ENCODE peak calls at places on chromosomes 13 and 19, in five cellular contexts. W is NCI-H1092; J is myocyte; U is naive thymus-derived CD4-positive, alpha-beta T cell; D is astrocyte of the hippocampus. V is an unnamed sample.

GRCh38 chr19:44207126-44207803 is 5.1 kb upstream of the ZNF227 start:
- DNase-seq in W (peak), D (peak), U (peak), J (peak), V (peak)

GRCh38 chr19:8335343-8336071 is 7.6 kb downstream of the KANK3 start:
- DNase-seq in D (no peak), U (no peak), W (no peak), J (no peak), V (no peak)

GRCh38 chr13:83753912-83754624 is 128.2 kb downstream of the SLITRK1 start:
- DNase-seq in D (no peak), U (no peak), W (no peak), J (peak), V (peak)

GRCh38 chr13:112885782-112886268 is 83.2 kb upstream of the MCF2L start:
- DNase-seq in J (peak), W (peak), U (no peak), D (peak), V (peak)

GRCh38 chr19:55255618-55256423 is 3.0 kb downstream of the PPP6R1 start:
- DNase-seq in D (no peak), J (no peak), W (no peak), U (no peak), V (peak)

GRCh38 chr19:34317311-34317927 is 47.6 kb upstream of the GPI start:
- DNase-seq in D (no peak), W (no peak), U (peak), J (peak), V (no peak)

GRCh38 chr13:106297283-106297682 is 238.2 kb downstream of the EFNB2 start:
- DNase-seq in W (no peak), D (no peak), U (no peak), J (no peak), V (no peak)

GRCh38 chr19:46350758-46351159 is 3.9 kb downstream of the PPP5C start:
- DNase-seq in U (no peak), J (no peak), W (no peak), D (no peak), V (no peak)

GRCh38 chr19:51948979-51949378 is 21.7 kb downstream of the ZNF613 start:
- DNase-seq in W (no peak), U (no peak), D (peak), J (no peak), V (peak)

GRCh38 chr19:50384685-50385535 is 763 bp downstream of the POLD1 start:
- DNase-seq in J (peak), U (no peak), W (no peak), D (peak), V (peak)

GRCh38 chr19:8515317-8515716 is 1.4 kb upstream of the ZNF414 start:
- DNase-seq in D (no peak), U (peak), J (no peak), W (no peak), V (no peak)

GRCh38 chr19:32686847-32687450 is 4.7 kb upstream of the NUDT19 start:
- DNase-seq in U (no peak), W (no peak), D (no peak), J (no peak), V (no peak)

GRCh38 chr13:76884571-76885202 is 1.5 kb downstream of the KCTD12 start:
- DNase-seq in D (no peak), J (peak), U (no peak), W (no peak), V (no peak)

GRCh38 chr19:45403781-45404556 is 900 bp downstream of the PPP1R13L start:
- DNase-seq in D (peak), J (no peak), W (no peak), U (peak), V (peak)

GRCh38 chr13:76213423-76213904 is 577.3 kb downstream of the LMO7 start:
- DNase-seq in D (no peak), W (no peak), J (no peak), U (no peak), V (no peak)

GRCh38 chr19:10887616-10888367 is 16.4 kb downstream of the CARM1 start:
- DNase-seq in U (no peak), D (no peak), J (no peak), W (no peak), V (no peak)

GRCh38 chr13:72141845-72142470 is 275.0 kb upstream of the DACH1 start:
- DNase-seq in D (peak), W (no peak), J (no peak), U (no peak), V (peak)

GRCh38 chr19:31002852-31003251 is 346.4 kb downstream of the TSHZ3 start:
- DNase-seq in W (no peak), U (no peak), D (no peak), J (no peak), V (no peak)

GRCh38 chr19:50662442-50663279 is 13.4 kb downstream of the C19orf81 start:
- DNase-seq in U (no peak), J (no peak), D (no peak), W (no peak), V (no peak)

GRCh38 chr19:15216363-15216762 is 15.6 kb upstream of the NOTCH3 start:
- DNase-seq in U (no peak), W (no peak), D (no peak), J (no peak), V (no peak)

GRCh38 chr19:47377801-47378200 is 28.7 kb downstream of the DHX34 start:
- DNase-seq in W (peak), U (no peak), D (no peak), J (no peak), V (no peak)

GRCh38 chr19:47257411-47258169 is 1.3 kb downstream of the CCDC9 start:
- DNase-seq in U (no peak), J (no peak), D (no peak), W (no peak), V (no peak)

GRCh38 chr13:30639671-30640070 is 22.0 kb downstream of the USPL1 start:
- DNase-seq in D (no peak), W (no peak), J (peak), U (no peak), V (no peak)

GRCh38 chr19:39843919-39844793 is 2.0 kb downstream of the FBL start:
- DNase-seq in D (peak), U (peak), W (no peak), J (peak), V (peak)

GRCh38 chr13:102903659-102904407 is 58.0 kb downstream of the ERCC5 start:
- DNase-seq in W (no peak), J (no peak), U (no peak), D (peak), V (peak)

GRCh38 chr19:15107056-15108010 is at the start of gene SYDE1:
- DNase-seq in U (no peak), D (peak), W (no peak), J (peak), V (no peak)

GRCh38 chr13:20264271-20265018 is 32.3 kb upstream of the GJB6 start:
- DNase-seq in U (no peak), W (no peak), D (no peak), J (no peak), V (no peak)

GRCh38 chr13:20426766-20427448 is 98.8 kb downstream of the CRYL1 start:
- DNase-seq in J (peak), D (no peak), U (no peak), W (no peak), V (no peak)

GRCh38 chr19:48325265-48325910 is at the start of gene EMP3:
- DNase-seq in U (peak), D (peak), J (peak), W (no peak), V (peak)

GRCh38 chr19:36120984-36121358 is 5.7 kb downstream of the TBCB start:
- DNase-seq in W (no peak), U (no peak), D (no peak), J (no peak), V (no peak)

GRCh38 chr13:113115363-113116205 is 7.0 kb upstream of the F10 start:
- DNase-seq in J (no peak), U (no peak), W (no peak), D (no peak), V (no peak)

GRCh38 chr19:14798760-14799159 is 20.4 kb upstream of the ADGRE2 start:
- DNase-seq in W (no peak), J (no peak), U (no peak), D (no peak), V (no peak)